ENCODE peak calls at places on chromosomes 16 and 17, in seven cellular contexts. B is coronary artery, W is upper lobe of left lung, T is glutamatergic neuron, K is progenitor cell of endocrine pancreas, Y is fibroblast of mammary gland, N is EL. Q is an unnamed sample.

GRCh38 chr16:65384441-65384840 is 262.6 kb upstream of the CDH11 start:
- DNase-seq in B (no peak), W (no peak), T (no peak), K (no peak), Y (no peak), N (peak; percentile 41), Q (no peak)

GRCh38 chr16:962901-963814 is 7.6 kb downstream of the LMF1 start:
- DNase-seq in B (no peak), W (no peak), T (no peak), K (no peak), Y (no peak), N (no peak), Q (no peak)

GRCh38 chr17:33055171-33055611 is 63.5 kb downstream of the SPACA3 start:
- DNase-seq in B (peak; percentile 28), W (no peak), T (no peak), K (no peak), Y (no peak), N (peak; percentile 42), Q (peak; percentile 73)

GRCh38 chr17:31073411-31073810 is 21.4 kb upstream of the NF1 start:
- DNase-seq in B (no peak), W (no peak), T (no peak), K (no peak), Y (no peak), N (no peak), Q (no peak)

GRCh38 chr17:17739388-17740066 is 58.3 kb downstream of the RAI1 start:
- DNase-seq in B (no peak), W (peak; percentile 71), T (peak; percentile 53), K (no peak), Y (peak; percentile 72), N (peak; percentile 75), Q (peak; percentile 40)

GRCh38 chr16:53080345-53081031 is 25.7 kb downstream of the CHD9 start:
- DNase-seq in B (peak; percentile 87), W (no peak), T (no peak), K (no peak), Y (peak; percentile 89), N (peak; percentile 94), Q (peak; percentile 78)

GRCh38 chr16:700684-701584 is 4.7 kb downstream of the FBXL16 start:
- DNase-seq in B (no peak), W (peak; percentile 91), T (no peak), K (peak; percentile 70), Y (no peak), N (no peak), Q (no peak)

GRCh38 chr17:81580481-81580880 is 28.3 kb upstream of the FAAP100 start:
- DNase-seq in B (no peak), W (no peak), T (no peak), K (no peak), Y (no peak), N (no peak), Q (no peak)

Q was measured in kidney tubule cell.